ENCODE peak calls at places on chromosomes 6 and 20, in four cellular contexts. One of them, this sample, is unnamed.

GRCh38 chr6:168400044-168400443 is 40.9 kb upstream of the SMOC2 start:
- DNase-seq in occipital lobe: no peak
- DNase-seq in NCI-H1417: no peak
- DNase-seq in IMR-90: no peak
- DNase-seq in this sample: no peak

GRCh38 chr20:57498425-57499400 is 26.2 kb downstream of the CTCFL start:
- DNase-seq in occipital lobe: no peak
- DNase-seq in NCI-H1417: peak
- DNase-seq in IMR-90: peak
- DNase-seq in this sample: peak

GRCh38 chr6:2213082-2213481 is 32.3 kb downstream of the GMDS start:
- DNase-seq in occipital lobe: no peak
- DNase-seq in NCI-H1417: no peak
- DNase-seq in IMR-90: no peak
- DNase-seq in this sample: no peak

GRCh38 chr6:25392372-25392771 is 113.2 kb downstream of the CARMIL1 start:
- DNase-seq in occipital lobe: no peak
- DNase-seq in NCI-H1417: no peak
- DNase-seq in IMR-90: no peak
- DNase-seq in this sample: no peak

GRCh38 chr6:28134015-28134414 is 7.7 kb upstream of the ZKSCAN8 start:
- DNase-seq in occipital lobe: no peak
- DNase-seq in NCI-H1417: no peak
- DNase-seq in IMR-90: peak
- DNase-seq in this sample: peak

GRCh38 chr20:63233061-63233344 is 2.7 kb upstream of the BIRC7 start:
- DNase-seq in occipital lobe: no peak
- DNase-seq in NCI-H1417: no peak
- DNase-seq in IMR-90: no peak
- DNase-seq in this sample: no peak

GRCh38 chr20:59074456-59074855 is 31.9 kb upstream of the PRELID3B start:
- DNase-seq in occipital lobe: no peak
- DNase-seq in NCI-H1417: no peak
- DNase-seq in IMR-90: peak
- DNase-seq in this sample: peak

GRCh38 chr6:169976301-169977081 is 225.1 kb downstream of the ERMARD start:
- DNase-seq in occipital lobe: no peak
- DNase-seq in NCI-H1417: no peak
- DNase-seq in IMR-90: no peak
- DNase-seq in this sample: no peak

GRCh38 chr6:5359413-5359812 is 98.1 kb downstream of the FARS2 start:
- DNase-seq in occipital lobe: no peak
- DNase-seq in NCI-H1417: no peak
- DNase-seq in IMR-90: no peak
- DNase-seq in this sample: no peak

GRCh38 chr20:59499863-59500262 is 104.5 kb upstream of the PHACTR3 start:
- DNase-seq in occipital lobe: no peak
- DNase-seq in NCI-H1417: no peak
- DNase-seq in IMR-90: no peak
- DNase-seq in this sample: no peak

GRCh38 chr6:48567016-48567415 is 456.0 kb upstream of the PTCHD4 start:
- DNase-seq in occipital lobe: no peak
- DNase-seq in NCI-H1417: no peak
- DNase-seq in IMR-90: no peak
- DNase-seq in this sample: peak

GRCh38 chr20:32292548-32292947 is 15.1 kb downstream of the KIF3B start:
- DNase-seq in occipital lobe: no peak
- DNase-seq in NCI-H1417: no peak
- DNase-seq in IMR-90: no peak
- DNase-seq in this sample: no peak

GRCh38 chr6:57313711-57314471 is 3.5 kb upstream of the PRIM2 start:
- DNase-seq in occipital lobe: no peak
- DNase-seq in NCI-H1417: peak
- DNase-seq in IMR-90: peak
- DNase-seq in this sample: peak

GRCh38 chr6:14634072-14634471 is 516.5 kb downstream of the CD83 start:
- DNase-seq in occipital lobe: no peak
- DNase-seq in NCI-H1417: no peak
- DNase-seq in IMR-90: no peak
- DNase-seq in this sample: no peak

GRCh38 chr20:33489495-33490022 is 337 bp upstream of the CBFA2T2 start:
- DNase-seq in occipital lobe: peak
- DNase-seq in NCI-H1417: peak
- DNase-seq in IMR-90: peak
- DNase-seq in this sample: peak

GRCh38 chr6:79413562-79414002 is 123.6 kb downstream of the LCA5 start:
- DNase-seq in occipital lobe: no peak
- DNase-seq in NCI-H1417: no peak
- DNase-seq in IMR-90: peak
- DNase-seq in this sample: no peak

GRCh38 chr20:48294196-48294595 is 508.9 kb upstream of the SULF2 start:
- DNase-seq in occipital lobe: no peak
- DNase-seq in NCI-H1417: no peak
- DNase-seq in IMR-90: peak
- DNase-seq in this sample: peak

GRCh38 chr20:37651932-37652331 is 41.9 kb upstream of the CTNNBL1 start:
- DNase-seq in occipital lobe: no peak
- DNase-seq in NCI-H1417: peak
- DNase-seq in IMR-90: no peak
- DNase-seq in this sample: peak

GRCh38 chr6:747006-747405 is 54.1 kb upstream of the EXOC2 start:
- DNase-seq in occipital lobe: no peak
- DNase-seq in NCI-H1417: no peak
- DNase-seq in IMR-90: no peak
- DNase-seq in this sample: no peak